ENCODE peak calls at places on chromosome 1, in eight cellular contexts. One of them, this sample, is unnamed.

GRCh38 chr1:98402860-98403259 is 258.7 kb upstream of the SNX7 start:
- DNase-seq in heart left ventricle: no peak
- DNase-seq in cardiac muscle cell: no peak
- DNase-seq in endodermal cell: no peak
- DNase-seq in lower lobe of right lung: no peak
- DNase-seq in effector memory CD4-positive, alpha-beta T cell: no peak
- DNase-seq in GM12878: no peak
- DNase-seq in fibroblast of lung: no peak
- DNase-seq in this sample: no peak

GRCh38 chr1:230682274-230682673 is 31.6 kb downstream of the AGT start:
- DNase-seq in heart left ventricle: no peak
- DNase-seq in cardiac muscle cell: peak
- DNase-seq in endodermal cell: no peak
- DNase-seq in lower lobe of right lung: no peak
- DNase-seq in effector memory CD4-positive, alpha-beta T cell: no peak
- DNase-seq in GM12878: no peak
- DNase-seq in fibroblast of lung: peak
- DNase-seq in this sample: no peak

GRCh38 chr1:41492341-41492848 is 7.9 kb upstream of the EDN2 start:
- DNase-seq in heart left ventricle: no peak
- DNase-seq in cardiac muscle cell: peak
- DNase-seq in endodermal cell: peak
- DNase-seq in lower lobe of right lung: no peak
- DNase-seq in effector memory CD4-positive, alpha-beta T cell: no peak
- DNase-seq in GM12878: no peak
- DNase-seq in fibroblast of lung: peak
- DNase-seq in this sample: no peak

GRCh38 chr1:99481391-99481996 is 164.4 kb upstream of the PALMD start:
- DNase-seq in heart left ventricle: peak
- DNase-seq in cardiac muscle cell: peak
- DNase-seq in endodermal cell: peak
- DNase-seq in lower lobe of right lung: no peak
- DNase-seq in effector memory CD4-positive, alpha-beta T cell: no peak
- DNase-seq in GM12878: no peak
- DNase-seq in fibroblast of lung: peak
- DNase-seq in this sample: no peak

GRCh38 chr1:212485895-212486590 is 53.3 kb downstream of the NENF start:
- DNase-seq in heart left ventricle: peak
- DNase-seq in cardiac muscle cell: peak
- DNase-seq in endodermal cell: peak
- DNase-seq in lower lobe of right lung: peak
- DNase-seq in effector memory CD4-positive, alpha-beta T cell: no peak
- DNase-seq in GM12878: no peak
- DNase-seq in fibroblast of lung: peak
- DNase-seq in this sample: peak

GRCh38 chr1:57576750-57577149 is 152.9 kb upstream of the DAB1 start:
- DNase-seq in heart left ventricle: no peak
- DNase-seq in cardiac muscle cell: no peak
- DNase-seq in endodermal cell: no peak
- DNase-seq in lower lobe of right lung: no peak
- DNase-seq in effector memory CD4-positive, alpha-beta T cell: no peak
- DNase-seq in GM12878: no peak
- DNase-seq in fibroblast of lung: no peak
- DNase-seq in this sample: no peak

GRCh38 chr1:170114916-170115315 is 30.8 kb upstream of the NTMT2 start:
- DNase-seq in heart left ventricle: no peak
- DNase-seq in cardiac muscle cell: peak
- DNase-seq in endodermal cell: no peak
- DNase-seq in lower lobe of right lung: no peak
- DNase-seq in effector memory CD4-positive, alpha-beta T cell: no peak
- DNase-seq in GM12878: no peak
- DNase-seq in fibroblast of lung: peak
- DNase-seq in this sample: no peak

GRCh38 chr1:18155881-18156385 is 48.3 kb downstream of the IGSF21 start:
- DNase-seq in heart left ventricle: no peak
- DNase-seq in cardiac muscle cell: no peak
- DNase-seq in endodermal cell: no peak
- DNase-seq in lower lobe of right lung: peak
- DNase-seq in effector memory CD4-positive, alpha-beta T cell: no peak
- DNase-seq in GM12878: no peak
- DNase-seq in fibroblast of lung: no peak
- DNase-seq in this sample: no peak

GRCh38 chr1:43933386-43934278 is at the start of gene ARTN:
- DNase-seq in heart left ventricle: no peak
- DNase-seq in cardiac muscle cell: peak
- DNase-seq in endodermal cell: peak
- DNase-seq in lower lobe of right lung: no peak
- DNase-seq in effector memory CD4-positive, alpha-beta T cell: no peak
- DNase-seq in GM12878: no peak
- DNase-seq in fibroblast of lung: no peak
- DNase-seq in this sample: no peak

GRCh38 chr1:53316742-53317650 is 10.9 kb downstream of the LRP8 start:
- DNase-seq in heart left ventricle: peak
- DNase-seq in cardiac muscle cell: no peak
- DNase-seq in endodermal cell: no peak
- DNase-seq in lower lobe of right lung: peak
- DNase-seq in effector memory CD4-positive, alpha-beta T cell: no peak
- DNase-seq in GM12878: no peak
- DNase-seq in fibroblast of lung: no peak
- DNase-seq in this sample: no peak

GRCh38 chr1:214403431-214403830 is 122.5 kb downstream of the SMYD2 start:
- DNase-seq in heart left ventricle: no peak
- DNase-seq in cardiac muscle cell: no peak
- DNase-seq in endodermal cell: no peak
- DNase-seq in lower lobe of right lung: no peak
- DNase-seq in effector memory CD4-positive, alpha-beta T cell: no peak
- DNase-seq in GM12878: no peak
- DNase-seq in fibroblast of lung: peak
- DNase-seq in this sample: no peak
- H3K27ac ChIP-seq in heart left ventricle: no peak
- H3K27ac ChIP-seq in cardiac muscle cell: no peak
- H3K27ac ChIP-seq in endodermal cell: no peak
- H3K27ac ChIP-seq in lower lobe of right lung: no peak
- H3K27ac ChIP-seq in effector memory CD4-positive, alpha-beta T cell: no peak
- H3K27ac ChIP-seq in GM12878: no peak
- H3K27ac ChIP-seq in fibroblast of lung: no peak
- H3K27ac ChIP-seq in this sample: peak

DNA sequence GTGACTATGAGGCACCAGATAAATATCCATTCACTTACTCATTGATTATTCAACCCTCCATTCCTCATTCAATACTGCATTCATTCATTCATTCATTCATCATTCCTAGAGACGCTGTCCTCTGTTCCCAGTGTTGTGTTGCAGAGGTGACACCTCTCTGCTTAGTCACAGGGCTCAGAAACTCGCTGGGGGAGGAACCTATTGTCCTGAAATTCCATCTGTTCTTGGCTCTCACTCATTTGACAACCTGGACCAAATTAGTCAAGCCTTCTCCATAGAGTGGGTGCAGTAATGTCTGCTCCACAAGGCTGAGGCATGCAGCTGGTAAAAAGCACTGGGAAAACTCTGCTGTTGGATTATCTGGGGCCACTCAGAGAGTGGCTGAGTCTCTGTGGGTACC is 49.7 kb downstream of the MYOM3 start:
- DNase-seq in heart left ventricle: peak
- DNase-seq in cardiac muscle cell: no peak
- DNase-seq in endodermal cell: no peak
- DNase-seq in lower lobe of right lung: no peak
- DNase-seq in effector memory CD4-positive, alpha-beta T cell: no peak
- DNase-seq in GM12878: no peak
- DNase-seq in fibroblast of lung: no peak
- DNase-seq in this sample: no peak
- H3K27ac ChIP-seq in heart left ventricle: no peak
- H3K27ac ChIP-seq in cardiac muscle cell: no peak
- H3K27ac ChIP-seq in endodermal cell: no peak
- H3K27ac ChIP-seq in lower lobe of right lung: no peak
- H3K27ac ChIP-seq in effector memory CD4-positive, alpha-beta T cell: no peak
- H3K27ac ChIP-seq in GM12878: no peak
- H3K27ac ChIP-seq in fibroblast of lung: no peak
- H3K27ac ChIP-seq in this sample: no peak

DNA sequence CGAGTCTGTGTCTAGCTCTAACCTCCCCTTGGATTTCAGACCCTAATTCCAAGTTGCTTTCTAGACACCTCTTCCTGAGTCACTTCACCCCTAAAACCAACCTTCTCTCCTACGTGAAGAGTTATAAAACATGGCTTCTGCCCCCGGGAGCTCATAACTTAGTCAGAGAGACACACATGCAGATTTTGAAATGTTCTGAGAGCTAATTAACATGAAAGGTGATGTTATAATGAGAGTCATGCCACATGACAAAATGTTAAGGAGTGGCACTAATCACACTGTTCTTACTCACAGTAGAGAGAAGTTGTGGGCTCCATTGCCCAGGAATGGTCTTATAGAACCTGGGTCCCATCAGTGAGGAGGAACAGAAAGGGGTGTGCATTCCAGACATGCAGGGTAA is 117.1 kb downstream of the LRIG2 start:
- DNase-seq in heart left ventricle: no peak
- DNase-seq in cardiac muscle cell: no peak
- DNase-seq in endodermal cell: no peak
- DNase-seq in lower lobe of right lung: no peak
- DNase-seq in effector memory CD4-positive, alpha-beta T cell: no peak
- DNase-seq in GM12878: no peak
- DNase-seq in fibroblast of lung: no peak
- DNase-seq in this sample: no peak
- H3K27ac ChIP-seq in heart left ventricle: no peak
- H3K27ac ChIP-seq in cardiac muscle cell: no peak
- H3K27ac ChIP-seq in endodermal cell: no peak
- H3K27ac ChIP-seq in lower lobe of right lung: no peak
- H3K27ac ChIP-seq in effector memory CD4-positive, alpha-beta T cell: no peak
- H3K27ac ChIP-seq in GM12878: no peak
- H3K27ac ChIP-seq in fibroblast of lung: no peak
- H3K27ac ChIP-seq in this sample: no peak

DNA sequence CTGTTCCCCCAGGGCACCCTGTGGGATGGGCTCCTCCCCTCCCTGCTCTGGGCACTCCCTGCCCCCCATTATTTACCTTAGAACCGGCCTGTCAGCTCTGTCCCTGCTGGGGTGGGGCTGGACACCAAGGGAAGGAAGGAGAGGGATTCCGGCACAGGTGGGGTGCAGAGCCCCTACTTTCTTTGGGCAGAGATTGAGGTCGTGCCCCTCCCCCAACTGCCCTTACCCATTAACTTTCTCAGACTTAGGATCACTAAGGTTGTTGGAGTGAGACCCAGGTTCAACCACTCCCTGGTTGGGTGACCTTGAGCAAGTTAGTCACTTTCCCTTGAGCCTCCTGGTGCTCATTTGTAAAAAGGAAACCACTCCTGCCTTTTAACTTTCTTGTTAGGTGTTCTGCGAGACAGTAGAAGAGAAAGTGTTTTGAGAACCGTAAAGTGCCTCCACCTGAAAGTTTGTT is 57.0 kb upstream of the SYNC start:
- DNase-seq in heart left ventricle: no peak
- DNase-seq in cardiac muscle cell: no peak
- DNase-seq in endodermal cell: peak
- DNase-seq in lower lobe of right lung: peak
- DNase-seq in effector memory CD4-positive, alpha-beta T cell: no peak
- DNase-seq in GM12878: no peak
- DNase-seq in fibroblast of lung: no peak
- DNase-seq in this sample: no peak
- H3K27ac ChIP-seq in heart left ventricle: no peak
- H3K27ac ChIP-seq in cardiac muscle cell: no peak
- H3K27ac ChIP-seq in endodermal cell: peak
- H3K27ac ChIP-seq in lower lobe of right lung: peak
- H3K27ac ChIP-seq in effector memory CD4-positive, alpha-beta T cell: no peak
- H3K27ac ChIP-seq in GM12878: peak
- H3K27ac ChIP-seq in fibroblast of lung: no peak
- H3K27ac ChIP-seq in this sample: peak